ENCODE peak calls at places on chromosomes 1 and 21, in nine cellular contexts. R, Y, W, Z, S, F, L, A and H are unnamed samples.
A peak's percentile ranks its signal among the peaks of the same experiment; 100 is the strongest.

GRCh38 chr1:236550961-236551851 is 27.4 kb downstream of the LGALS8 start:
- DNase-seq in L (no peak), S (no peak), W (no peak), F (no peak), Z (no peak), R (no peak), A (no peak), Y (no peak), H (no peak)

GRCh38 chr1:204278973-204279372 is 65.2 kb upstream of the GOLT1A start:
- DNase-seq in W (no peak), Z (no peak), L (no peak), A (no peak), R (no peak), Y (no peak), F (no peak), S (no peak), H (no peak)

GRCh38 chr1:169460193-169460833 is 25.4 kb downstream of the SLC19A2 start:
- DNase-seq in Y (no peak), F (no peak), W (no peak), L (no peak), S (no peak), Z (no peak), A (no peak), R (peak; percentile 34), H (no peak)

GRCh38 chr1:53502641-53503432 is 43.6 kb downstream of the DMRTB1 start:
- DNase-seq in R (no peak), A (no peak), S (no peak), W (no peak), L (no peak), Z (no peak), Y (no peak), F (no peak), H (peak; percentile 39)

GRCh38 chr21:46431884-46432488 is 26.7 kb upstream of the DIP2A start:
- DNase-seq in Y (no peak), Z (no peak), R (no peak), L (no peak), S (no peak), W (no peak), F (no peak), A (no peak), H (no peak)

GRCh38 chr21:41112740-41113692 is 54.9 kb upstream of the BACE2 start:
- DNase-seq in Y (no peak), S (no peak), L (no peak), F (no peak), W (no peak), Z (no peak), A (peak; percentile 96), R (no peak), H (peak; percentile 97)

GRCh38 chr1:26787381-26787705 is 407 bp upstream of the PIGV start:
- DNase-seq in L (no peak), A (peak; percentile 73), R (no peak), F (no peak), S (no peak), Y (peak; percentile 25), W (no peak), Z (peak; percentile 82), H (peak; percentile 85)

GRCh38 chr21:42010507-42011493 is 640 bp upstream of the ZBTB21 start:
- DNase-seq in S (peak; percentile 49), Y (no peak), W (peak; percentile 18), R (peak; percentile 80), L (peak; percentile 16), A (peak; percentile 37), F (no peak), Z (peak; percentile 38), H (peak; percentile 24)

GRCh38 chr1:197783510-197783948 is 8.2 kb upstream of the DENND1B start:
- DNase-seq in Y (no peak), W (no peak), S (no peak), F (no peak), R (no peak), L (no peak), A (peak; percentile 73), Z (peak; percentile 36), H (no peak)

GRCh38 chr1:109873278-109874175 is 37.1 kb upstream of the CSF1 start:
- DNase-seq in L (no peak), Z (peak; percentile 53), W (no peak), A (peak; percentile 36), F (no peak), R (no peak), Y (no peak), S (no peak), H (no peak)

GRCh38 chr1:54417123-54417522 is 10.9 kb upstream of the SSBP3 start:
- DNase-seq in Z (no peak), A (no peak), F (no peak), L (no peak), W (no peak), R (no peak), S (no peak), Y (no peak), H (no peak)

GRCh38 chr1:94335950-94336349 is 82.2 kb upstream of the ABCD3 start:
- DNase-seq in L (no peak), S (no peak), R (peak; percentile 40), F (no peak), Z (peak; percentile 90), A (peak; percentile 80), W (no peak), Y (no peak), H (peak; percentile 9)

GRCh38 chr1:228985661-228986060 is 250.4 kb downstream of the RHOU start:
- DNase-seq in R (no peak), L (no peak), A (no peak), F (no peak), Z (no peak), Y (no peak), W (no peak), S (no peak), H (no peak)

GRCh38 chr1:115668579-115668978 is 26.8 kb downstream of the VANGL1 start:
- DNase-seq in F (no peak), Z (peak; percentile 42), S (no peak), A (peak; percentile 56), Y (no peak), W (no peak), L (no peak), R (no peak), H (no peak)

GRCh38 chr1:24704411-24705259 is 40.6 kb upstream of the CLIC4 start:
- DNase-seq in R (no peak), L (no peak), F (no peak), W (no peak), A (peak; percentile 92), S (no peak), Z (peak; percentile 62), Y (no peak), H (peak; percentile 68)

GRCh38 chr1:22600071-22600816 is 36.2 kb upstream of the C1QA start:
- DNase-seq in F (no peak), R (no peak), W (no peak), A (no peak), L (no peak), S (no peak), Z (no peak), Y (no peak), H (no peak)

GRCh38 chr1:85109475-85109874 is 61.2 kb upstream of the MCOLN3 start:
- DNase-seq in Y (no peak), F (no peak), S (peak; percentile 59), L (no peak), R (peak; percentile 82), A (peak; percentile 35), Z (peak; percentile 76), W (peak; percentile 10), H (peak; percentile 18)

GRCh38 chr1:202638019-202638887 is 72.0 kb downstream of the SYT2 start:
- DNase-seq in F (no peak), Y (no peak), W (no peak), R (no peak), Z (no peak), A (no peak), L (no peak), S (no peak), H (no peak)

GRCh38 chr1:204692852-204693356 is 7.4 kb upstream of the LRRN2 start:
- DNase-seq in F (no peak), Y (no peak), A (no peak), R (no peak), Z (no peak), W (no peak), L (no peak), S (no peak), H (no peak)

GRCh38 chr1:225364439-225364838 is 63.4 kb downstream of the LBR start:
- DNase-seq in W (no peak), Y (no peak), F (no peak), Z (no peak), L (no peak), A (no peak), R (no peak), S (no peak), H (no peak)

GRCh38 chr1:236861560-236862230 is 66.6 kb downstream of the MTR start:
- DNase-seq in S (no peak), F (no peak), A (no peak), L (no peak), W (no peak), Y (no peak), Z (peak; percentile 75), R (no peak), H (no peak)

GRCh38 chr1:200226268-200226968 is 183.4 kb downstream of the ZNF281 start:
- DNase-seq in Y (no peak), A (no peak), F (no peak), L (no peak), S (no peak), W (peak; percentile 18), Z (peak; percentile 47), R (no peak), H (no peak)

GRCh38 chr1:168623003-168623828 is 46.8 kb downstream of the XCL1 start:
- DNase-seq in Z (peak; percentile 92), F (no peak), W (no peak), Y (no peak), A (peak; percentile 46), S (no peak), R (no peak), L (no peak), H (peak; percentile 15)

GRCh38 chr1:159802060-159802459 is at the start of gene FCRL6:
- DNase-seq in L (no peak), Z (no peak), S (no peak), A (no peak), Y (no peak), W (no peak), F (no peak), R (no peak), H (no peak)

GRCh38 chr1:29200905-29201594 is 19.4 kb upstream of the SRSF4 start:
- DNase-seq in S (no peak), Y (no peak), A (no peak), F (no peak), L (no peak), R (no peak), W (no peak), Z (peak; percentile 42), H (no peak)

GRCh38 chr1:88276158-88276557 is 407.9 kb upstream of the PKN2 start:
- DNase-seq in W (no peak), L (no peak), Z (no peak), S (no peak), A (no peak), F (no peak), Y (no peak), R (no peak), H (no peak)

GRCh38 chr1:19737413-19737812 is 62.3 kb downstream of the TMCO4 start:
- DNase-seq in F (no peak), Z (no peak), Y (no peak), L (no peak), W (no peak), A (peak; percentile 40), R (no peak), S (no peak), H (no peak)

GRCh38 chr1:40694353-40694874 is 2.9 kb downstream of the NFYC start:
- DNase-seq in Y (no peak), R (no peak), W (no peak), S (no peak), A (no peak), F (no peak), L (no peak), Z (no peak), H (no peak)

GRCh38 chr21:39671986-39672385 is 59.2 kb downstream of the B3GALT5 start:
- DNase-seq in Y (no peak), L (no peak), R (no peak), S (no peak), Z (no peak), F (no peak), W (no peak), A (no peak), H (no peak)

GRCh38 chr21:22535630-22536029 is 1537.4 kb downstream of the NCAM2 start:
- DNase-seq in L (no peak), W (no peak), Z (no peak), S (no peak), A (no peak), Y (no peak), F (no peak), R (no peak), H (no peak)

GRCh38 chr1:199522338-199522737 is 505.2 kb upstream of the NR5A2 start:
- DNase-seq in Y (no peak), F (no peak), A (no peak), Z (peak; percentile 6), L (no peak), R (no peak), S (no peak), W (no peak), H (no peak)